ENCODE peak calls at places on chromosomes 4 and X, in six cellular contexts. One of them, this sample, is unnamed.

GRCh38 chr4:144716778-144717177 is 70.8 kb downstream of the HHIP start:
- DNase-seq in stomach: no peak
- DNase-seq in tibial nerve: no peak
- DNase-seq in breast epithelium: no peak
- DNase-seq in esophagus squamous epithelium: no peak
- DNase-seq in sigmoid colon: no peak
- DNase-seq in this sample: no peak

GRCh38 chr4:80058740-80059139 is 14.3 kb downstream of the ANTXR2 start:
- DNase-seq in stomach: no peak
- DNase-seq in tibial nerve: no peak
- DNase-seq in breast epithelium: no peak
- DNase-seq in esophagus squamous epithelium: no peak
- DNase-seq in sigmoid colon: no peak
- DNase-seq in this sample: no peak

GRCh38 chr4:47836655-47837581 is 949 bp downstream of the CORIN start:
- DNase-seq in stomach: peak; percentile 81
- DNase-seq in tibial nerve: peak; percentile 42
- DNase-seq in breast epithelium: peak; percentile 74
- DNase-seq in esophagus squamous epithelium: peak; percentile 1
- DNase-seq in sigmoid colon: peak; percentile 89
- DNase-seq in this sample: peak; percentile 85

GRCh38 chr4:121696140-121696640 is 590 bp downstream of the ANXA5 start:
- DNase-seq in stomach: peak; percentile 73
- DNase-seq in tibial nerve: peak; percentile 79
- DNase-seq in breast epithelium: peak; percentile 60
- DNase-seq in esophagus squamous epithelium: peak; percentile 16
- DNase-seq in sigmoid colon: peak; percentile 94
- DNase-seq in this sample: peak; percentile 67

GRCh38 chrX:63426519-63426918 is 75.4 kb upstream of the SPIN4 start:
- DNase-seq in stomach: no peak
- DNase-seq in tibial nerve: no peak
- DNase-seq in breast epithelium: no peak
- DNase-seq in esophagus squamous epithelium: no peak
- DNase-seq in sigmoid colon: no peak
- DNase-seq in this sample: no peak

GRCh38 chr4:186037692-186038658 is 31.0 kb upstream of the TLR3 start:
- DNase-seq in stomach: peak; percentile 49
- DNase-seq in tibial nerve: no peak
- DNase-seq in breast epithelium: no peak
- DNase-seq in esophagus squamous epithelium: no peak
- DNase-seq in sigmoid colon: peak; percentile 82
- DNase-seq in this sample: peak; percentile 65

GRCh38 chrX:44071847-44072545 is 98.8 kb upstream of the NDP start:
- DNase-seq in stomach: no peak
- DNase-seq in tibial nerve: no peak
- DNase-seq in breast epithelium: no peak
- DNase-seq in esophagus squamous epithelium: no peak
- DNase-seq in sigmoid colon: no peak
- DNase-seq in this sample: no peak

GRCh38 chrX:22526339-22526738 is 253.6 kb downstream of the CBLL2 start:
- DNase-seq in stomach: no peak
- DNase-seq in tibial nerve: no peak
- DNase-seq in breast epithelium: no peak
- DNase-seq in esophagus squamous epithelium: no peak
- DNase-seq in sigmoid colon: no peak
- DNase-seq in this sample: no peak

GRCh38 chr4:12761694-12762093 is 722.4 kb downstream of the RAB28 start:
- DNase-seq in stomach: no peak
- DNase-seq in tibial nerve: no peak
- DNase-seq in breast epithelium: no peak
- DNase-seq in esophagus squamous epithelium: no peak
- DNase-seq in sigmoid colon: no peak
- DNase-seq in this sample: no peak

DNA sequence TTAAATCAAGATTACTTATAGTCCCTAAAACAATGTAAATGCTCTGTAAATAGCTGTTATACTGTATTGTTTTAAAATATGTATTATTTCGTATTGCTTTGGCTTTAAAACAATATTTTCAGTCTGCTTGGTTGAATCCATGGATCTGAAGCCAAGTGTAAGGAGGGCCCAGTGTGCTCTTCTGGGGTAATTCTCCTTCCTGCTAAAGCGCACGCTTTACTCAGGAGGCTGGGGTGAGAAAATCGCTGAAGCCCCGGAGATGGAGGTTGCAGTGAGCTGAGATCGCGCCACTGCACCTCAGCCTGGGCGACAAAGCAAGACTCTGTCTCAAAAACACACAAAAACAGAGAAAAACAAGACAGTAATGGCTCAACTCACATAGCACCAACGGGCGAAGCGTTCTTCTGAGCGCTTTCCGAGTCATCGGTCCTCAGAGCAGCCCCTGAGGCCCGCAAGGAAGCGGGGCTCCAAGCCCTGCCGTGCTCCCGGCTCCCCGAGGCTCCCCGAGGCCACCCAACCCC is 356 bp upstream of the IDUA start:
- DNase-seq in stomach: no peak
- DNase-seq in tibial nerve: no peak
- DNase-seq in breast epithelium: no peak
- DNase-seq in esophagus squamous epithelium: no peak
- DNase-seq in sigmoid colon: no peak
- DNase-seq in this sample: no peak
- TF ChIP-seq POLR2A in stomach: no peak
- TF ChIP-seq POLR2A in tibial nerve: no peak
- TF ChIP-seq POLR2A in breast epithelium: no peak
- TF ChIP-seq POLR2A in esophagus squamous epithelium: no peak
- TF ChIP-seq POLR2A in sigmoid colon: no peak
- TF ChIP-seq POLR2A in this sample: no peak

GRCh38 chr4:109821186-109821585 is 5.6 kb downstream of the GAR1 start:
- DNase-seq in stomach: no peak
- DNase-seq in tibial nerve: no peak
- DNase-seq in breast epithelium: no peak
- DNase-seq in esophagus squamous epithelium: no peak
- DNase-seq in sigmoid colon: no peak
- DNase-seq in this sample: no peak
- H3K36me3 ChIP-seq in stomach: peaks cover 82% of the 10 kb centered on the region
- H3K36me3 ChIP-seq in tibial nerve: no peaks in the 10 kb centered on the region
- H3K36me3 ChIP-seq in breast epithelium: peaks cover 3% of the 10 kb centered on the region
- H3K36me3 ChIP-seq in esophagus squamous epithelium: no peaks in the 10 kb centered on the region
- H3K36me3 ChIP-seq in sigmoid colon: peaks cover 66% of the 10 kb centered on the region
- H3K36me3 ChIP-seq in this sample: no peaks in the 10 kb centered on the region

GRCh38 chr4:104424368-104424921 is 70.2 kb downstream of the CXXC4 start:
- DNase-seq in stomach: no peak
- DNase-seq in tibial nerve: no peak
- DNase-seq in breast epithelium: no peak
- DNase-seq in esophagus squamous epithelium: no peak
- DNase-seq in sigmoid colon: no peak
- DNase-seq in this sample: no peak
- H3K4me3 ChIP-seq in stomach: peak overlapping the region; percentile 35
- H3K4me3 ChIP-seq in tibial nerve: peak overlapping the region; percentile 40
- H3K4me3 ChIP-seq in breast epithelium: peak overlapping the region; percentile 3
- H3K4me3 ChIP-seq in esophagus squamous epithelium: peak overlapping the region; percentile 9
- H3K4me3 ChIP-seq in sigmoid colon: peak overlapping the region; percentile 30
- H3K4me3 ChIP-seq in this sample: peak overlapping the region; percentile 14

GRCh38 chrX:118724352-118724751 is 3.1 kb upstream of the IL13RA1 start:
- DNase-seq in stomach: no peak
- DNase-seq in tibial nerve: no peak
- DNase-seq in breast epithelium: no peak
- DNase-seq in esophagus squamous epithelium: no peak
- DNase-seq in sigmoid colon: no peak
- DNase-seq in this sample: no peak

GRCh38 chrX:118729043-118729652 is 1.7 kb downstream of the IL13RA1 start:
- DNase-seq in stomach: no peak
- DNase-seq in tibial nerve: no peak
- DNase-seq in breast epithelium: no peak
- DNase-seq in esophagus squamous epithelium: no peak
- DNase-seq in sigmoid colon: no peak
- DNase-seq in this sample: no peak

GRCh38 chrX:118727686-118728339 is 407 bp downstream of the IL13RA1 start:
- DNase-seq in stomach: peak; percentile 43
- DNase-seq in tibial nerve: no peak
- DNase-seq in breast epithelium: no peak
- DNase-seq in esophagus squamous epithelium: no peak
- DNase-seq in sigmoid colon: no peak
- DNase-seq in this sample: peak; percentile 75

GRCh38 chrX:118724775-118725174 is 2.6 kb upstream of the IL13RA1 start:
- DNase-seq in stomach: no peak
- DNase-seq in tibial nerve: no peak
- DNase-seq in breast epithelium: no peak
- DNase-seq in esophagus squamous epithelium: no peak
- DNase-seq in sigmoid colon: no peak
- DNase-seq in this sample: peak; percentile 47

DNA sequence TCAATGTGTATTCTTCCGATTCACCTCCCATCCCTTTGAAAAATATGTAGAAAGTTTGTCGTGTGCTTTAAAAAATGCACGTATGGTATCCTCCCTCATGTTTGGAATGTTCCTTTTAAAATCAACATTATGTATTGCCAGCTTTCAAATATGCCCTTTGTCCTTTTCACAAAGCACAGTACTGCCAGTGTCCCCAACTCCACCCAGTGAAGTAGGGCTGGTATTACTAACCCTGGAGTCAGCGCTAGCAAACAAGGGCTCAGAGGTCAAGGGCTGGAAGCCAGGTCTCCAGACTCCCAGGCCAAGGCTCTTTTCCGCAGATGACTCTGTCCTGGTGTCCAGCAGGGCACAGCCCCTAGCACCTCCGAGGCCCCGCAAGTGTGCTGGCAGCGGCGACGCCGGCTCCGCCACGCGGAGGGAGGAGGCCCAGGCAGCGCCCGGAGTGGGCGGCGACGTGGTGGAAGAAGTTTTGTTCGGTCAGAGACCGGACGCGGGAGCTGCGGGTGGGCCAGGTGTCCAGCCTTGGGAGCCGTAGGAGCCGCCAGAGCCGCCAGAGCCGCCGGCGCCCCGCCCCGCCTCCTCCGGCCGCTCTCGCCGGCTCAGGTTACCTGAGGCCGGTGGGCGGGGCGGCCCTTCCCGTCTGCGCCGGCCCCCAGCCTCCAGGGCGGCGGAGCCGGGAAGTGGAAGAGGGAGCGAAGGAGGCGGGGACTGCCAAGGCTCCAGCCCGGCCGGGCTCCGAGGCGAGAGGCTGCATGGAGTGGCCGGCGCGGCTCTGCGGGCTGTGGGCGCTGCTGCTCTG is at the start of gene IL13RA1:
- DNase-seq in stomach: peak; percentile 86
- DNase-seq in tibial nerve: peak; percentile 63
- DNase-seq in breast epithelium: peak; percentile 72
- DNase-seq in esophagus squamous epithelium: no peak
- DNase-seq in sigmoid colon: peak; percentile 90
- DNase-seq in this sample: peak; percentile 81
- TF ChIP-seq POLR2A in stomach: no peak
- TF ChIP-seq POLR2A in tibial nerve: peak; percentile 50
- TF ChIP-seq POLR2A in breast epithelium: no peak
- TF ChIP-seq POLR2A in esophagus squamous epithelium: peak; percentile 79
- TF ChIP-seq POLR2A in sigmoid colon: no peak
- TF ChIP-seq POLR2A in this sample: peak; percentile 50

GRCh38 chr4:1731180-1731579 is 9.9 kb downstream of the TACC3 start:
- DNase-seq in stomach: no peak
- DNase-seq in tibial nerve: no peak
- DNase-seq in breast epithelium: no peak
- DNase-seq in esophagus squamous epithelium: no peak
- DNase-seq in sigmoid colon: no peak
- DNase-seq in this sample: no peak
- H3K36me3 ChIP-seq in stomach: peaks cover 43% of the 10 kb centered on the region
- H3K36me3 ChIP-seq in tibial nerve: no peaks in the 10 kb centered on the region
- H3K36me3 ChIP-seq in breast epithelium: no peaks in the 10 kb centered on the region
- H3K36me3 ChIP-seq in esophagus squamous epithelium: peaks cover 9% of the 10 kb centered on the region
- H3K36me3 ChIP-seq in sigmoid colon: peaks cover 36% of the 10 kb centered on the region
- H3K36me3 ChIP-seq in this sample: peaks cover 29% of the 10 kb centered on the region

GRCh38 chr4:30725562-30725961 is 5.4 kb downstream of the PCDH7 start:
- DNase-seq in stomach: no peak
- DNase-seq in tibial nerve: no peak
- DNase-seq in breast epithelium: no peak
- DNase-seq in esophagus squamous epithelium: no peak
- DNase-seq in sigmoid colon: no peak
- DNase-seq in this sample: no peak
- H3K4me3 ChIP-seq in stomach: peak overlapping the region; percentile 75
- H3K4me3 ChIP-seq in tibial nerve: no peak overlapping the region
- H3K4me3 ChIP-seq in breast epithelium: no peak overlapping the region
- H3K4me3 ChIP-seq in esophagus squamous epithelium: peak overlapping the region; percentile 75
- H3K4me3 ChIP-seq in sigmoid colon: peak overlapping the region; percentile 92
- H3K4me3 ChIP-seq in this sample: no peak overlapping the region

GRCh38 chrX:111867236-111867635 is 8.7 kb upstream of the TRPC5OS start:
- DNase-seq in stomach: no peak
- DNase-seq in tibial nerve: no peak
- DNase-seq in breast epithelium: no peak
- DNase-seq in esophagus squamous epithelium: no peak
- DNase-seq in sigmoid colon: no peak
- DNase-seq in this sample: no peak

GRCh38 chrX:111874241-111874640 is 1.7 kb upstream of the TRPC5OS start:
- DNase-seq in stomach: no peak
- DNase-seq in tibial nerve: no peak
- DNase-seq in breast epithelium: no peak
- DNase-seq in esophagus squamous epithelium: no peak
- DNase-seq in sigmoid colon: no peak
- DNase-seq in this sample: no peak

GRCh38 chrX:111869639-111870034 is 6.3 kb upstream of the TRPC5OS start:
- DNase-seq in stomach: peak; percentile 28
- DNase-seq in tibial nerve: no peak
- DNase-seq in breast epithelium: no peak
- DNase-seq in esophagus squamous epithelium: no peak
- DNase-seq in sigmoid colon: no peak
- DNase-seq in this sample: no peak

GRCh38 chrX:111868726-111869638 is 7.0 kb upstream of the TRPC5OS start:
- DNase-seq in stomach: no peak
- DNase-seq in tibial nerve: no peak
- DNase-seq in breast epithelium: no peak
- DNase-seq in esophagus squamous epithelium: no peak
- DNase-seq in sigmoid colon: no peak
- DNase-seq in this sample: no peak
- TF ChIP-seq POLR2A in stomach: no peak
- TF ChIP-seq POLR2A in tibial nerve: no peak
- TF ChIP-seq POLR2A in breast epithelium: no peak
- TF ChIP-seq POLR2A in esophagus squamous epithelium: no peak
- TF ChIP-seq POLR2A in sigmoid colon: no peak
- TF ChIP-seq POLR2A in this sample: no peak